ENCODE peak calls at places on chromosomes 12 and 14, in ten cellular contexts. R, T, E, Y, L, S, X, U, M and C are unnamed samples.

GRCh38 chr12:46358791-46359666 is 13.5 kb downstream of the SLC38A2 start:
- DNase-seq in L (no peak), U (no peak), M (no peak), S (no peak), X (no peak), R (no peak), E (no peak), Y (no peak), T (no peak), C (no peak)

GRCh38 chr14:24900281-24900868 is 149.6 kb downstream of the STXBP6 start:
- DNase-seq in M (no peak), R (no peak), L (no peak), S (no peak), T (no peak), Y (no peak), U (no peak), E (peak), X (no peak), C (no peak)

GRCh38 chr12:132597333-132598283 is 12.8 kb downstream of the LRCOL1 start:
- DNase-seq in R (no peak), X (peak), T (no peak), M (no peak), U (no peak), S (no peak), E (peak), Y (no peak), L (no peak), C (no peak)

GRCh38 chr14:73245401-73246325 is 8.4 kb downstream of the PAPLN start:
- DNase-seq in E (no peak), L (no peak), Y (no peak), S (no peak), X (peak), M (peak), R (peak), U (no peak), T (peak), C (peak)

GRCh38 chr12:127888948-127889347 is 378.0 kb upstream of the TMEM132C start:
- DNase-seq in M (no peak), R (peak), U (no peak), Y (no peak), X (no peak), S (no peak), T (no peak), L (no peak), E (no peak), C (no peak)

GRCh38 chr12:1920971-1921370 is 2.5 kb upstream of the CACNA2D4 start:
- DNase-seq in S (peak), R (no peak), X (peak), T (peak), Y (no peak), L (no peak), U (no peak), E (no peak), M (no peak), C (peak)

GRCh38 chr14:104286496-104286895 is 148.1 kb downstream of the KIF26A start:
- DNase-seq in M (no peak), Y (no peak), L (no peak), S (no peak), X (no peak), R (peak), E (no peak), T (peak), U (no peak), C (no peak)

GRCh38 chr12:2739832-2740641 is 54.7 kb upstream of the FKBP4 start:
- DNase-seq in R (no peak), E (peak), T (no peak), X (peak), U (no peak), S (no peak), Y (no peak), M (no peak), L (no peak), C (no peak)

GRCh38 chr12:55019784-55020183 is at the start of gene NEUROD4:
- DNase-seq in E (peak), M (peak), S (no peak), R (no peak), Y (no peak), X (peak), U (no peak), L (no peak), T (peak), C (no peak)

GRCh38 chr12:121748571-121749265 is 36.2 kb downstream of the TMEM120B start:
- DNase-seq in X (peak), U (no peak), S (no peak), L (no peak), Y (no peak), M (no peak), R (peak), E (peak), T (no peak), C (no peak)

GRCh38 chr12:7934153-7934552 is 1.8 kb downstream of the SLC2A3 start:
- DNase-seq in Y (no peak), R (no peak), S (no peak), M (no peak), X (no peak), U (no peak), T (no peak), L (no peak), E (no peak), C (peak)

GRCh38 chr14:102049258-102050025 is 37.4 kb downstream of the HSP90AA1 start:
- DNase-seq in L (no peak), T (no peak), X (no peak), R (no peak), S (no peak), E (no peak), M (no peak), Y (no peak), U (no peak), C (no peak)

GRCh38 chr14:37591941-37592287 is 3.1 kb downstream of the FOXA1 start:
- DNase-seq in E (no peak), U (no peak), S (no peak), T (peak), M (no peak), Y (no peak), L (no peak), X (peak), R (no peak), C (peak)

GRCh38 chr12:52835271-52836041 is 1.3 kb upstream of the KRT79 start:
- DNase-seq in L (no peak), Y (peak), R (no peak), S (no peak), X (no peak), E (no peak), M (no peak), T (no peak), U (no peak), C (no peak)

GRCh38 chr14:54348001-54348611 is 48.7 kb upstream of the CDKN3 start:
- DNase-seq in X (peak), Y (no peak), E (peak), U (no peak), R (no peak), T (no peak), S (no peak), L (no peak), M (no peak), C (no peak)

GRCh38 chr14:73059326-73059725 is 992 bp downstream of the RBM25 start:
- DNase-seq in U (no peak), S (no peak), L (no peak), R (no peak), T (no peak), E (peak), Y (no peak), X (peak), M (no peak), C (no peak)

GRCh38 chr12:45762185-45763110 is 32.9 kb downstream of the ARID2 start:
- DNase-seq in Y (no peak), U (no peak), E (peak), M (no peak), X (peak), S (no peak), R (no peak), T (no peak), L (no peak), C (no peak)

GRCh38 chr12:72610854-72611358 is 338.7 kb downstream of the TRHDE start:
- DNase-seq in L (no peak), T (no peak), U (no peak), S (no peak), R (no peak), X (no peak), E (no peak), Y (no peak), M (no peak), C (no peak)

GRCh38 chr14:50910495-50911420 is 33.5 kb downstream of the PYGL start:
- DNase-seq in T (no peak), U (no peak), M (no peak), L (no peak), Y (no peak), S (no peak), R (no peak), X (no peak), E (no peak), C (no peak)

GRCh38 chr12:52952082-52952801 is 3.3 kb downstream of the KRT18 start:
- DNase-seq in S (no peak), U (no peak), R (no peak), T (peak), M (no peak), L (no peak), Y (peak), X (no peak), E (no peak), C (no peak)

GRCh38 chr12:123591702-123592481 is 7.5 kb downstream of the TMED2 start:
- DNase-seq in E (peak), X (peak), T (no peak), U (no peak), M (no peak), S (no peak), R (no peak), Y (no peak), L (no peak), C (no peak)

GRCh38 chr12:40618621-40619020 is 73.6 kb upstream of the CNTN1 start:
- DNase-seq in Y (no peak), S (no peak), R (no peak), E (no peak), M (no peak), X (no peak), U (no peak), L (no peak), T (no peak), C (no peak)

GRCh38 chr12:121516437-121517011 is 64.3 kb downstream of the KDM2B start:
- DNase-seq in Y (no peak), X (no peak), T (no peak), R (no peak), U (no peak), S (no peak), M (no peak), L (no peak), E (no peak), C (no peak)

GRCh38 chr12:46577063-46577776 is 204.6 kb upstream of the SLC38A2 start:
- DNase-seq in M (no peak), T (no peak), R (no peak), X (no peak), S (no peak), U (no peak), E (no peak), L (no peak), Y (no peak), C (no peak)

GRCh38 chr14:41201721-41202120 is 405.0 kb upstream of the LRFN5 start:
- DNase-seq in L (no peak), U (no peak), T (no peak), M (no peak), X (no peak), Y (no peak), S (no peak), R (no peak), E (no peak), C (no peak)

GRCh38 chr14:100250732-100251465 is 12.0 kb downstream of the YY1 start:
- DNase-seq in M (no peak), L (no peak), U (no peak), S (no peak), X (no peak), R (no peak), Y (no peak), E (no peak), T (no peak), C (no peak)

GRCh38 chr12:109121346-109121880 is 5.0 kb downstream of the ACACB start:
- DNase-seq in M (no peak), U (no peak), L (no peak), T (no peak), R (no peak), X (no peak), E (no peak), Y (no peak), S (peak), C (peak)

GRCh38 chr12:106063826-106064575 is 74.8 kb downstream of the NUAK1 start:
- DNase-seq in Y (no peak), T (no peak), R (no peak), L (no peak), S (no peak), E (no peak), M (no peak), X (no peak), U (no peak), C (no peak)

GRCh38 chr14:68397827-68398226 is 395.0 kb downstream of the ZFP36L1 start:
- DNase-seq in T (no peak), R (no peak), M (no peak), U (no peak), L (no peak), X (peak), Y (no peak), E (peak), S (no peak), C (no peak)

GRCh38 chr14:81302613-81303012 is 81.9 kb upstream of the GTF2A1 start:
- DNase-seq in S (no peak), T (no peak), U (no peak), L (no peak), E (no peak), R (no peak), Y (no peak), X (no peak), M (no peak), C (no peak)

GRCh38 chr12:65529771-65530435 is 251.4 kb downstream of the MSRB3 start:
- DNase-seq in T (no peak), E (no peak), R (no peak), M (no peak), U (no peak), Y (no peak), X (no peak), L (no peak), S (no peak), C (no peak)

GRCh38 chr14:22602853-22603252 is 4.8 kb downstream of the ABHD4 start:
- DNase-seq in L (no peak), E (peak), U (no peak), S (no peak), R (no peak), Y (no peak), T (no peak), X (no peak), M (no peak), C (no peak)

GRCh38 chr12:118307069-118307954 is 65.4 kb downstream of the TAOK3 start:
- DNase-seq in X (no peak), Y (no peak), U (no peak), E (peak), S (no peak), M (peak), L (no peak), R (no peak), T (no peak), C (no peak)

DNA sequence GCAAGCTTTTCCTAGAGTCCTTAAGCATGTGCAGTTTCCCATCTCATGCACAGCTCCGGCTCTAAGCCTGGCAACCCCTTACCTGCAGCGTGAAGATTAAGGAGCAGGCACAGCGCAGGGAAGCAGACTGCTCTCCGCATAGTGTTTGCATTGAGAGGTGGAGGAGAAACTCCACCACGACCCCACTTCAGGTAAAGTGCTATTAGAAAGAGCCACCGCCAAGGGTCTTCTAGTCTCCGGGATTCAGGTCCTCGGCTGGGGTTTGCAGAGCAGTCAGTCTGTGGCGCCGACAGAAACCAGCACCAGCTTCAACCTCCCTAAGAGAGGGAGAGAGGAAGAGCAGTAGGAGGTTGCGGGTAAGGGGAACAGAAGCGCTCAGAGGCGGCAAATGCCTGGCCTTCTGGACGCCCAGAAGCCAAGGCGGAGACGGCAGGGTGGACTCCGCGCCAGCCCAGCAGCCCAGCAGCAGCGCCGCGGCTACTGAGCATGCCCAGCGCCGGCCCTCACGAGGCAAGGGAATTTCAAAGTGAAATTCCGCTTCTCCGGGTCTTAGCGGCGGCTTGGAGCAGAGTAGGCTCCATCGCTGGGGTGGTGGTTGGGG is at the start of gene PTPRR:
- DNase-seq in S (no peak), Y (no peak), E (no peak), M (no peak), X (peak), L (no peak), U (no peak), R (no peak), T (peak), C (no peak)
- H3K4me3 ChIP-seq in S (no peak), Y (peak), E (no peak), M (no peak), X (peak), L (peak), U (peak), R (no peak), T (no peak), C (no peak)

GRCh38 chr12:26861690-26862089 is 28.7 kb upstream of the ITPR2 start:
- DNase-seq in X (no peak), U (no peak), E (no peak), S (no peak), M (no peak), R (no peak), L (no peak), Y (no peak), T (no peak), C (no peak)
- TF ChIP-seq CTCF in X (no peak), U (no peak), E (no peak), S (no peak), M (no peak), R (no peak), L (no peak), Y (no peak), T (no peak), C (no peak)

GRCh38 chr12:70255311-70255710 is 12.1 kb downstream of the CNOT2 start:
- DNase-seq in S (no peak), L (no peak), Y (no peak), M (no peak), E (peak), R (no peak), U (no peak), T (no peak), X (no peak), C (no peak)

GRCh38 chr12:70258605-70259403 is 15.6 kb downstream of the CNOT2 start:
- DNase-seq in T (no peak), E (no peak), Y (no peak), U (no peak), R (no peak), L (no peak), S (no peak), M (no peak), X (no peak), C (no peak)

GRCh38 chr12:70265132-70265531 is 21.9 kb downstream of the CNOT2 start:
- DNase-seq in X (no peak), U (no peak), R (no peak), M (no peak), L (no peak), E (no peak), T (no peak), S (no peak), Y (no peak), C (no peak)

GRCh38 chr12:70264067-70264867 is 21.0 kb downstream of the CNOT2 start:
- DNase-seq in E (no peak), M (no peak), U (no peak), R (no peak), Y (no peak), X (no peak), T (no peak), L (no peak), S (no peak), C (no peak)

DNA sequence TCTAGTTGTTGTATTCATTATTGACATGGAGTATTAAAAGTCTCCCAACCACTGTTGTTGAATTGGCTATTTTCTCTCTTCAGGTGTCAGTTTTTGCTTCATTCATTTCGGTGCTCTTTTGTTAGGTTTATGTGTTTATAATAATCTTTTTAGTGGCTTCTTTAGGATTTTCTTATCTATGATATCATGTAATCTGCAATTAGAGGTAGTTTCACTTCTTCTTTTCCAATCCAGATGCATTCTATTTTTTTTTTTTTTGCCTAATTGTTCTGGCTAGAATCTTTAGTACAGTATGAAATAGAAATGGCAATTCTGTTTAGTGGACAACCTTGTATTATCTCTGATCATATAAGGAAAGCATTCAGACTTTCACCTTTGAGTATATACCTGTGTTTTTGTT is 17.4 kb downstream of the CNOT2 start:
- DNase-seq in M (no peak), L (no peak), T (no peak), S (no peak), U (no peak), E (no peak), Y (no peak), R (no peak), X (no peak), C (no peak)
- H3K27ac ChIP-seq in M (no peak), L (no peak), T (no peak), S (no peak), U (no peak), E (no peak), Y (no peak), R (no peak), X (no peak), C (no peak)

GRCh38 chr14:35807131-35807961 is 1.7 kb downstream of the RALGAPA1 start:
- DNase-seq in S (no peak), M (no peak), Y (no peak), E (no peak), L (no peak), R (no peak), U (no peak), T (no peak), X (no peak), C (no peak)
- H3K4me3 ChIP-seq in S (peak), M (peak), Y (peak), E (peak), L (peak), R (peak), U (peak), T (peak), X (peak), C (peak)

DNA sequence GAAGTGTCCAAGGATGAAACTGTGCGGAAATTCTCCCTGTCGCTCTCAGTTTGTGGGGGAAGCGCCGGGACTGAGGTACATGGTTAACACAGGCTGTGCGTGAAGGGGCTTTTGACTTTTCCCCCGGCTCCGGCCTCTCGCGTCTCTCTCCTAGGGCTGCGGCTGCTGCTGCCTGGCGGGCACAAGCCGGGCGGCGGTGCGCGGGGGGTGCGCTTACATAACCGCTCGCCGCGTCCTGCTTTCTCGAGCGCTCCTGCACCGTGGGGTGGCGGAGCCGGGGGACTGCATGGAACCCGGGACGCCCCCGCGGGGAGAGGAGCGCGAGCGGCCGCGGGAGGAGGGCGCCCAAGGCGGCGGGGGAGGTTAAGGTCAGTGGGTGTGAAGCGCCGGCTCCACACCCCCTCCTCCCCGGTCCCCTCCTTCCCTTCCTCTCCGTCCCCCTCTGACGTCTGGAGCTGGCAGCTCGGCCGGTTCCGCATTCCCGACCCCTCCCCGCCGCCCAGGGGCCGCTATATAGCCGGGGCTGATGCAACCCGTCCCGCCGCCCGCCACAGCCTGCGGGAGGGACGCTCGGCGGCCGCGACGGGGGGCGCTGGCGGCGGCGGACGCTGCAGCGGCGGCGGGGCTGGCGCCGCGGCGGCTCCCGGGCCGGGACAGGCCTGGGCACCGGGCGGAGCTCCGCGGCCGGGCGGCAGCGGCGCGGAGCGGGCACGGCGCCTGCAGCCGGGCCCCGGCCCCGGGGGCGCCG is at the start of gene JDP2:
- DNase-seq in S (peak), T (peak), Y (peak), X (peak), U (no peak), E (peak), L (peak), R (peak), M (peak), C (peak)
- TF ChIP-seq CTCF in S (peak), T (peak), Y (peak), X (peak), U (peak), E (peak), L (peak), R (peak), M (peak), C (peak)

GRCh38 chr14:71702799-71703198 is 229.4 kb upstream of the RGS6 start:
- DNase-seq in R (no peak), T (no peak), U (no peak), E (no peak), M (no peak), L (no peak), Y (no peak), X (no peak), S (no peak), C (no peak)
- H3K27ac ChIP-seq in R (no peak), T (no peak), U (no peak), E (no peak), M (no peak), L (no peak), Y (no peak), X (no peak), S (no peak), C (no peak)

GRCh38 chr14:69708586-69709169 is 58.3 kb upstream of the SRSF5 start:
- DNase-seq in U (no peak), Y (no peak), S (no peak), R (no peak), L (no peak), M (no peak), E (no peak), T (no peak), X (no peak), C (no peak)
- H3K4me3 ChIP-seq in U (no peak), Y (no peak), S (no peak), R (no peak), L (no peak), M (no peak), E (no peak), T (no peak), X (no peak), C (no peak)